ENCODE peak calls at places on chromosome 18, in nine cellular contexts. X, W, Y, Z, V, F, E, Q and G are unnamed samples.

GRCh38 chr18:11946756-11947155 is 34.6 kb upstream of the IMPA2 start:
- DNase-seq in X (no peak), W (peak), Y (peak), Z (peak), V (peak), F (no peak), E (no peak), Q (no peak), G (no peak)

GRCh38 chr18:31056296-31056695 is 13.8 kb upstream of the DSC3 start:
- DNase-seq in X (no peak), W (no peak), Y (no peak), Z (no peak), V (no peak), F (no peak), E (no peak), Q (no peak), G (no peak)

GRCh38 chr18:12770469-12771219 is 67.8 kb downstream of the PSMG2 start:
- DNase-seq in X (no peak), W (no peak), Y (no peak), Z (no peak), V (no peak), F (no peak), E (no peak), Q (no peak), G (no peak)

GRCh38 chr18:50092250-50092780 is 102.6 kb downstream of the MYO5B start:
- DNase-seq in X (no peak), W (no peak), Y (no peak), Z (no peak), V (no peak), F (no peak), E (no peak), Q (no peak), G (no peak)

GRCh38 chr18:25503567-25504081 is 151.7 kb upstream of the ZNF521 start:
- DNase-seq in X (peak), W (peak), Y (peak), Z (peak), V (peak), F (no peak), E (peak), Q (no peak), G (no peak)

GRCh38 chr18:73908323-73908722 is 239.3 kb downstream of the FBXO15 start:
- DNase-seq in X (no peak), W (peak), Y (no peak), Z (peak), V (peak), F (no peak), E (no peak), Q (no peak), G (no peak)

GRCh38 chr18:9612215-9612830 is 2.0 kb downstream of the PPP4R1 start:
- DNase-seq in X (peak), W (peak), Y (no peak), Z (peak), V (peak), F (no peak), E (no peak), Q (no peak), G (no peak)

GRCh38 chr18:35582899-35583558 is 1.5 kb downstream of the GALNT1 start:
- DNase-seq in X (no peak), W (peak), Y (no peak), Z (peak), V (peak), F (no peak), E (no peak), Q (no peak), G (no peak)

GRCh38 chr18:63956755-63957154 is 7.7 kb downstream of the HMSD start:
- DNase-seq in X (no peak), W (peak), Y (no peak), Z (no peak), V (no peak), F (no peak), E (no peak), Q (no peak), G (no peak)

GRCh38 chr18:73895701-73896100 is 251.9 kb downstream of the FBXO15 start:
- DNase-seq in X (no peak), W (no peak), Y (no peak), Z (no peak), V (no peak), F (no peak), E (no peak), Q (no peak), G (no peak)

GRCh38 chr18:58541789-58542425 is 87.0 kb downstream of the ALPK2 start:
- DNase-seq in X (no peak), W (peak), Y (no peak), Z (peak), V (peak), F (peak), E (no peak), Q (no peak), G (no peak)

GRCh38 chr18:6022840-6023239 is 127.5 kb upstream of the TMEM200C start:
- DNase-seq in X (no peak), W (peak), Y (no peak), Z (peak), V (peak), F (no peak), E (no peak), Q (no peak), G (no peak)

GRCh38 chr18:49021433-49022129 is 70.8 kb upstream of the SMAD7 start:
- DNase-seq in X (peak), W (peak), Y (no peak), Z (no peak), V (peak), F (peak), E (no peak), Q (peak), G (peak)

GRCh38 chr18:48215876-48216638 is 193.1 kb downstream of the ZBTB7C start:
- DNase-seq in X (no peak), W (no peak), Y (no peak), Z (no peak), V (no peak), F (no peak), E (no peak), Q (no peak), G (no peak)

GRCh38 chr18:51134721-51135120 is 62.8 kb downstream of the MEX3C start:
- DNase-seq in X (no peak), W (no peak), Y (no peak), Z (no peak), V (no peak), F (no peak), E (no peak), Q (no peak), G (no peak)

GRCh38 chr18:29430416-29430815 is 1253.5 kb upstream of the CDH2 start:
- DNase-seq in X (no peak), W (peak), Y (no peak), Z (peak), V (peak), F (no peak), E (no peak), Q (no peak), G (no peak)

GRCh38 chr18:34352385-34353163 is 127.9 kb upstream of the NOL4 start:
- DNase-seq in X (peak), W (peak), Y (no peak), Z (no peak), V (no peak), F (no peak), E (no peak), Q (no peak), G (no peak)

GRCh38 chr18:74596959-74597661 is 560 bp upstream of the ZNF407 start:
- DNase-seq in X (peak), W (peak), Y (peak), Z (peak), V (peak), F (no peak), E (peak), Q (peak), G (peak)

GRCh38 chr18:9428862-9429661 is 46.3 kb upstream of the RALBP1 start:
- DNase-seq in X (no peak), W (peak), Y (peak), Z (no peak), V (no peak), F (no peak), E (no peak), Q (no peak), G (no peak)

GRCh38 chr18:27771571-27771970 is 405.4 kb downstream of the CDH2 start:
- DNase-seq in X (no peak), W (no peak), Y (no peak), Z (peak), V (no peak), F (no peak), E (no peak), Q (no peak), G (no peak)

GRCh38 chr18:49400398-49401072 is 59.9 kb downstream of the DYM start:
- DNase-seq in X (no peak), W (peak), Y (no peak), Z (no peak), V (peak), F (no peak), E (no peak), Q (no peak), G (no peak)

GRCh38 chr18:71045331-71046065 is 756.7 kb downstream of the SOCS6 start:
- DNase-seq in X (no peak), W (no peak), Y (no peak), Z (peak), V (no peak), F (no peak), E (no peak), Q (no peak), G (no peak)

GRCh38 chr18:22033085-22033484 is 136.3 kb upstream of the GATA6 start:
- DNase-seq in X (no peak), W (no peak), Y (no peak), Z (no peak), V (no peak), F (no peak), E (no peak), Q (no peak), G (no peak)

GRCh38 chr18:48033770-48034650 is 103.6 kb upstream of the SMAD2 start:
- DNase-seq in X (no peak), W (peak), Y (peak), Z (no peak), V (no peak), F (no peak), E (no peak), Q (no peak), G (peak)

GRCh38 chr18:6561029-6561861 is 146.5 kb upstream of the L3MBTL4 start:
- DNase-seq in X (peak), W (peak), Y (peak), Z (no peak), V (peak), F (no peak), E (peak), Q (no peak), G (no peak)

GRCh38 chr18:36412778-36413177 is 115.3 kb downstream of the FHOD3 start:
- DNase-seq in X (peak), W (peak), Y (no peak), Z (no peak), V (no peak), F (no peak), E (no peak), Q (no peak), G (no peak)

GRCh38 chr18:45353530-45353929 is 261.7 kb upstream of the SLC14A2 start:
- DNase-seq in X (no peak), W (peak), Y (no peak), Z (peak), V (no peak), F (no peak), E (no peak), Q (no peak), G (no peak)

GRCh38 chr18:57223160-57223870 is 76.4 kb downstream of the BOD1L2 start:
- DNase-seq in X (no peak), W (no peak), Y (no peak), Z (no peak), V (no peak), F (no peak), E (no peak), Q (no peak), G (no peak)

GRCh38 chr18:59697236-59697932 is at the start of gene CCBE1:
- DNase-seq in X (peak), W (peak), Y (peak), Z (peak), V (peak), F (no peak), E (peak), Q (peak), G (peak)
- H3K27ac ChIP-seq in X (no peak), W (no peak), Y (no peak), Z (peak), V (peak), F (no peak), E (no peak), Q (peak), G (peak)

GRCh38 chr18:52617931-52618330 is 277.9 kb downstream of the DCC start:
- DNase-seq in X (no peak), W (peak), Y (no peak), Z (peak), V (peak), F (no peak), E (no peak), Q (no peak), G (no peak)

GRCh38 chr18:52620926-52621439 is 281.0 kb downstream of the DCC start:
- DNase-seq in X (no peak), W (no peak), Y (no peak), Z (no peak), V (no peak), F (no peak), E (no peak), Q (no peak), G (no peak)

GRCh38 chr18:52615943-52616342 is 275.9 kb downstream of the DCC start:
- DNase-seq in X (no peak), W (no peak), Y (no peak), Z (no peak), V (no peak), F (peak), E (no peak), Q (no peak), G (no peak)

DNA sequence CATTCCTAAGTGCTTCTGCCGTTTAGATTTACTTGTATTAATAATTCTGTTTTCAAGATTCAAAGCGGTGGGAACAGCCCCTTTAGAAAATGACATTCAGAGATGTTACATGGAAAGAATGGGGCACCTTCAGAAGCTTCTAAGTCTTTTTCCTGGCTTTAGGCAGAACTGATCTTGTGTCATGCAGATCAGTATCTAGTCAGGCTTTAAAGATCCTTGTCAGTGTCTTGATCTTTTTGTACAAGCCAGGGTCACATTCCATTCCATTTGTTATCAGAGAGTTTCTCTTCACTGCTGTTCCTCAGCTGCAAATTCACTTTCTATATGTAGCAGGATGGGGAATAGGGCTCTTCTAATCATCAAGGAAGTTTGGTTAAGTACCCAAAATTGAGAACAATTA is 275.3 kb downstream of the DCC start:
- DNase-seq in X (no peak), W (no peak), Y (no peak), Z (no peak), V (no peak), F (no peak), E (no peak), Q (no peak), G (no peak)
- H3K27ac ChIP-seq in X (no peak), W (no peak), Y (no peak), Z (no peak), V (no peak), F (no peak), E (no peak), Q (no peak), G (no peak)

GRCh38 chr18:60199505-60199904 is 173.1 kb downstream of the MC4R start:
- DNase-seq in X (no peak), W (no peak), Y (no peak), Z (no peak), V (no peak), F (no peak), E (no peak), Q (no peak), G (no peak)
- H3K27ac ChIP-seq in X (no peak), W (no peak), Y (no peak), Z (no peak), V (no peak), F (no peak), E (no peak), Q (no peak), G (no peak)

GRCh38 chr18:3610188-3610708 is 160.3 kb downstream of the TGIF1 start:
- DNase-seq in X (no peak), W (no peak), Y (no peak), Z (no peak), V (no peak), F (no peak), E (no peak), Q (no peak), G (no peak)

GRCh38 chr18:3612315-3612714 is 162.3 kb downstream of the TGIF1 start:
- DNase-seq in X (no peak), W (peak), Y (peak), Z (no peak), V (no peak), F (no peak), E (no peak), Q (no peak), G (no peak)

GRCh38 chr18:3608488-3608887 is 158.5 kb downstream of the TGIF1 start:
- DNase-seq in X (no peak), W (no peak), Y (no peak), Z (no peak), V (no peak), F (no peak), E (no peak), Q (no peak), G (no peak)

GRCh38 chr18:3610818-3611217 is 160.8 kb downstream of the TGIF1 start:
- DNase-seq in X (no peak), W (peak), Y (peak), Z (no peak), V (peak), F (no peak), E (no peak), Q (no peak), G (no peak)

GRCh38 chr18:3611313-3612038 is 161.5 kb downstream of the TGIF1 start:
- DNase-seq in X (no peak), W (peak), Y (peak), Z (no peak), V (peak), F (no peak), E (no peak), Q (no peak), G (no peak)
- H3K27ac ChIP-seq in X (no peak), W (peak), Y (no peak), Z (no peak), V (peak), F (no peak), E (peak), Q (no peak), G (no peak)

GRCh38 chr18:3529597-3529996 is 79.6 kb downstream of the TGIF1 start:
- DNase-seq in X (no peak), W (no peak), Y (no peak), Z (no peak), V (no peak), F (no peak), E (no peak), Q (no peak), G (no peak)

GRCh38 chr18:3526421-3527354 is 76.7 kb downstream of the TGIF1 start:
- DNase-seq in X (no peak), W (peak), Y (no peak), Z (peak), V (peak), F (peak), E (peak), Q (no peak), G (no peak)

GRCh38 chr18:3529077-3529476 is 79.1 kb downstream of the TGIF1 start:
- DNase-seq in X (no peak), W (no peak), Y (no peak), Z (no peak), V (no peak), F (no peak), E (no peak), Q (no peak), G (no peak)

GRCh38 chr18:3525870-3526420 is 76.0 kb downstream of the TGIF1 start:
- DNase-seq in X (no peak), W (no peak), Y (no peak), Z (peak), V (no peak), F (peak), E (no peak), Q (no peak), G (no peak)

DNA sequence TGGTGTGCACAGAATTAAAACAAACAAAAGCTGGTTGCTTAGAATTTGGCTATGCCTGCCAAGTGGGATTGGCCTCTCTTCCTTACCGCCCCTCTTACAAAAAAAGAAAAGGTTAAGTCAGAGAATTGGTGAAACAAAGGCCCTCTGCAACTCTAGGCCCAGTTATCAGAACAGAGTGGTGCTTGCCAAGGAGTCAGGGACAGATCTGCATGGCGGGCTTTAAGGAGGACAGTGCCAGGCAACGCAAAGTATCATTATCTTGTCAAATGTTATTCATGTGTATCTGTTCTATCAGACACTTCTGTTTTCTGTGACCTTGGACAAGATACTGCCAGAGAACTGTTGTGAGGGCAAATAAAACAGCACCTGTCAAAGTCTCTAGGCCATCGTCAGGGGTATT is 78.3 kb downstream of the TGIF1 start:
- DNase-seq in X (no peak), W (no peak), Y (no peak), Z (no peak), V (no peak), F (no peak), E (no peak), Q (no peak), G (no peak)
- H3K27ac ChIP-seq in X (no peak), W (no peak), Y (no peak), Z (no peak), V (no peak), F (no peak), E (no peak), Q (no peak), G (no peak)

GRCh38 chr18:23963443-23964185 is 50.9 kb upstream of the TTC39C start:
- DNase-seq in X (no peak), W (no peak), Y (no peak), Z (no peak), V (no peak), F (no peak), E (no peak), Q (no peak), G (no peak)

GRCh38 chr18:23967321-23968089 is 47.0 kb upstream of the TTC39C start:
- DNase-seq in X (no peak), W (no peak), Y (no peak), Z (no peak), V (no peak), F (peak), E (no peak), Q (no peak), G (no peak)

GRCh38 chr18:23966909-23967308 is 47.6 kb upstream of the TTC39C start:
- DNase-seq in X (no peak), W (no peak), Y (no peak), Z (no peak), V (no peak), F (no peak), E (no peak), Q (no peak), G (no peak)

GRCh38 chr18:23968638-23969037 is 45.9 kb upstream of the TTC39C start:
- DNase-seq in X (no peak), W (no peak), Y (no peak), Z (no peak), V (no peak), F (no peak), E (no peak), Q (no peak), G (no peak)

DNA sequence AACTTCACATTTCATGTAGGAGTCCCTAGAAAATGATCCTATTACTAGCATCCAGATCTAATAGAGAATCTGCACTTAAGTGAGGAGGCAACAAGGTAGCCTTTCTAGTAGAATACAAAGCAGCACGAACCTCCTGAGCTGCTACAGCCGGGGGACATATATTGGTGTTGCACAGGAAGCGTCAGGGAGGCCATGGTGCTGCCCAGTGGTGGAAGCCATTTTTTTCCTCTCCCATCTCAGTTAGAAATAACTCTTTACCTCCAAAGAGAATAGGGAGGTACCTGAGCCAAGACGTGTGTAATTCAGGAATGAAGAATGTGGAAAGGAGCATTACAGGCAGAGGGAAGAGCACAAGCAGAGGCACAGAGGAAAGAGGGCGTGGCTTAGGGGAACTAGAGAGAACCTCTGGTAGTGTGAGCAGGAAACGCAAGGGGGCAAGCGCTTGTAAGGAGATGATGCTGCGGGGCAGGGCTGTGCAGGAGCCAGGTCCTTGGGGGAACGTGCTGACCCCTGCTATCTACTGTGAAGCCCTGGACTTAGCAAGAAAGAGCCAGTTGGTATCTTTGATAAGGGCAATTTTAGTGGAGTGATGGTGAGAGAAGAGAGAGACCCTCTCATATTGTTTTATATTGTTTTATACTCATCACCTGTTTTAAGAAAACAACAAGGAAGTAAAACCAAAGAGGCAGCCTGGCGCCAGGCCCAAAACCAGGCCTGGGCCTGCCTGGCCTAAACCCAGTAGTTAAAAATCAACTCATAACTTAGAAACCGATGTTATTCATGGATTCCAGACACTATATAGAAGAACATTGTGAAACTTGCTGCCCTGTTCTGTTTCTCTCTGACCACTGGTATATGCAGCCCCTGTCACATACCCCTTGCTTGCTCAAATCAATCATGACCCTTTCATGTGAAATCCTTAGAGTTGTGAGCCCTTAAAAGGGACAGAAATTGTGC is 50.0 kb upstream of the TTC39C start:
- DNase-seq in X (no peak), W (no peak), Y (no peak), Z (no peak), V (no peak), F (no peak), E (no peak), Q (no peak), G (no peak)
- H3K27ac ChIP-seq in X (peak), W (no peak), Y (peak), Z (no peak), V (no peak), F (no peak), E (no peak), Q (no peak), G (no peak)